ENCODE peak calls at places on chromosome 18, in five cellular contexts. T is breast epithelium, L is small intestine, B is GM12878, F is HCT116. K is an unnamed sample.

GRCh38 chr18:23380817-23381216 is 72.3 kb upstream of the RIOK3 start:
- DNase-seq in T (no peak), L (no peak), B (no peak), F (no peak), K (no peak)

GRCh38 chr18:8526316-8526715 is 82.9 kb upstream of the RAB12 start:
- DNase-seq in T (no peak), L (no peak), B (no peak), F (no peak), K (no peak)

GRCh38 chr18:13035249-13035914 is 44.2 kb downstream of the CEP192 start:
- DNase-seq in T (no peak), L (no peak), B (no peak), F (no peak), K (no peak)

GRCh38 chr18:63683152-63683551 is 19.6 kb upstream of the SERPINB11 start:
- DNase-seq in T (no peak), L (no peak), B (no peak), F (no peak), K (no peak)

GRCh38 chr18:22282311-22283235 is 113.2 kb downstream of the GATA6 start:
- DNase-seq in T (no peak), L (peak; percentile 93), B (no peak), F (peak; percentile 63), K (no peak)

GRCh38 chr18:41577529-41577928 is 377.5 kb upstream of the PIK3C3 start:
- DNase-seq in T (no peak), L (no peak), B (no peak), F (no peak), K (no peak)

GRCh38 chr18:5515007-5515744 is 28.6 kb downstream of the EPB41L3 start:
- DNase-seq in T (no peak), L (peak; percentile 12), B (no peak), F (no peak), K (no peak)

GRCh38 chr18:13280066-13280795 is 61.7 kb downstream of the LDLRAD4 start:
- DNase-seq in T (no peak), L (no peak), B (no peak), F (no peak), K (no peak)

GRCh38 chr18:68072744-68073143 is 556.2 kb upstream of the DSEL start:
- DNase-seq in T (no peak), L (no peak), B (no peak), F (no peak), K (no peak)

GRCh38 chr18:24019641-24020331 is 5.2 kb downstream of the TTC39C start:
- DNase-seq in T (no peak), L (peak; percentile 68), B (peak; percentile 83), F (no peak), K (no peak)

GRCh38 chr18:57832730-57833129 is 29.6 kb upstream of the ATP8B1 start:
- DNase-seq in T (no peak), L (no peak), B (no peak), F (no peak), K (no peak)

GRCh38 chr18:45997689-45998088 is 30.6 kb upstream of the EPG5 start:
- DNase-seq in T (no peak), L (no peak), B (no peak), F (no peak), K (peak; percentile 34)

GRCh38 chr18:51041677-51042076 is 11.7 kb downstream of the SMAD4 start:
- DNase-seq in T (no peak), L (no peak), B (no peak), F (no peak), K (no peak)

GRCh38 chr18:3481696-3482210 is 31.8 kb downstream of the TGIF1 start:
- DNase-seq in T (no peak), L (peak; percentile 44), B (no peak), F (peak; percentile 35), K (no peak)

GRCh38 chr18:5738561-5738960 is 156.8 kb downstream of the TMEM200C start:
- DNase-seq in T (no peak), L (no peak), B (no peak), F (no peak), K (no peak)

GRCh38 chr18:22432672-22433137 is 15.0 kb upstream of the CTAGE1 start:
- DNase-seq in T (peak; percentile 53), L (peak; percentile 99), B (no peak), F (peak; percentile 26), K (no peak)

GRCh38 chr18:681985-682384 is 24.5 kb downstream of the TYMS start:
- DNase-seq in T (no peak), L (peak; percentile 27), B (no peak), F (no peak), K (no peak)

GRCh38 chr18:58768293-58768974 is 96.2 kb upstream of the ZNF532 start:
- DNase-seq in T (peak; percentile 78), L (peak; percentile 68), B (no peak), F (peak; percentile 23), K (no peak)

DNA sequence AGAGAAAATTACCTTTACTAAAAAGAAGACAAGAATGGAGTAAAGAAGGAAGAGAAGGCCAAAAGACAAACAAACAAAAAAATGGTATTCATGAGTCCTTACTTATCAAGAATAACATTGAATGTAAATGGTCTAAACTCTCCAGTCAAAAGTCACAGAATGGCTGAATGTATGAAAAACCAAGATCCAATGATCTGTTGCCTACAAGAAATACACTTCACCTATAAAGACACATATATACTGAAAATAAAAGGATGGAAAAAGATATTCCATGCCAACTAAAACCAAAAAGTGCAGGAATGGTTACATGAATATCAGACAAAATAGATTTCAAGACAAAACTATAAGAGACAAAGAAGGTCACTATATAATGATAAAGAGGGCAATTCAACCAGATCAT is 65.0 kb upstream of the ASXL3 start:
- DNase-seq in T (no peak), L (no peak), B (no peak), F (no peak), K (no peak)
- H3K9me3 ChIP-seq in T (peaks cover 30% of the 10 kb centered on the region), L (no peaks in the 10 kb centered on the region), B (no peaks in the 10 kb centered on the region), F (peaks cover 12% of the 10 kb centered on the region), K (no peaks in the 10 kb centered on the region)

GRCh38 chr18:14948163-14948540 is 200.2 kb downstream of the ANKRD30B start:
- DNase-seq in T (no peak), L (no peak), B (no peak), F (no peak), K (peak; percentile 71)
- H3K9me3 ChIP-seq in T (no peaks in the 10 kb centered on the region), L (no peaks in the 10 kb centered on the region), B (no peaks in the 10 kb centered on the region), F (no peaks in the 10 kb centered on the region), K (no peaks in the 10 kb centered on the region)

GRCh38 chr18:78711971-78712370 is 267.6 kb upstream of the SALL3 start:
- DNase-seq in T (no peak), L (no peak), B (no peak), F (no peak), K (no peak)
- H3K9me3 ChIP-seq in T (peaks cover 26% of the 10 kb centered on the region), L (no peaks in the 10 kb centered on the region), B (no peaks in the 10 kb centered on the region), F (no peaks in the 10 kb centered on the region), K (no peaks in the 10 kb centered on the region)

GRCh38 chr18:79545714-79546113 is 133.9 kb upstream of the CTDP1 start:
- DNase-seq in T (no peak), L (no peak), B (no peak), F (no peak), K (no peak)
- H3K9me3 ChIP-seq in T (no peaks in the 10 kb centered on the region), L (no peaks in the 10 kb centered on the region), B (no peaks in the 10 kb centered on the region), F (no peaks in the 10 kb centered on the region), K (no peaks in the 10 kb centered on the region)

GRCh38 chr18:61772293-61772848 is 120.4 kb downstream of the RNF152 start:
- DNase-seq in T (no peak), L (no peak), B (no peak), F (no peak), K (no peak)

GRCh38 chr18:61770279-61770678 is 122.5 kb downstream of the RNF152 start:
- DNase-seq in T (no peak), L (no peak), B (no peak), F (no peak), K (no peak)

GRCh38 chr18:61771861-61772260 is 120.9 kb downstream of the RNF152 start:
- DNase-seq in T (no peak), L (no peak), B (no peak), F (no peak), K (no peak)

DNA sequence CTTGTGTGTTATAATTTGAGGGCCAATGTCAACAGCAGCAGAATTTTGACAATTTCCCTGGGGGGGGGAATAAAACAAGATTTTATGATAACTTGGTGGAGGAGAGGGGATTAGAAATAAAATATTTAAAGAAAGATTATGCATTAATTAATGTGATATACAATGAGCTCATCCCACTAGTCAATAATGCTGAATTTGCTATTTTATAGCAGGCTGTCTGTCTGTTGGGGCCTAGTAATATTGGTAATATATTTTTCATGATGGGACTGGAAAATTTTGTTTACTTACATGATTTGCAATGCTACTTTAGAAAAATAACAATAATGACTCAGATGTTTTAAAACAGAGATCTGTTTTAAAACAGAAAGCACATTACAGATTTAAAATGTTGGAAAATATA is 118.0 kb downstream of the RNF152 start:
- DNase-seq in T (no peak), L (no peak), B (no peak), F (no peak), K (no peak)
- H3K9me3 ChIP-seq in T (no peaks in the 10 kb centered on the region), L (no peaks in the 10 kb centered on the region), B (peaks cover 1% of the 10 kb centered on the region), F (no peaks in the 10 kb centered on the region), K (no peaks in the 10 kb centered on the region)

GRCh38 chr18:36046898-36047297 is 20.5 kb downstream of the RPRD1A start:
- DNase-seq in T (no peak), L (no peak), B (no peak), F (no peak), K (no peak)
- H3K9me3 ChIP-seq in T (peaks cover 6% of the 10 kb centered on the region), L (no peaks in the 10 kb centered on the region), B (peaks cover 3% of the 10 kb centered on the region), F (peaks cover 3% of the 10 kb centered on the region), K (no peaks in the 10 kb centered on the region)

GRCh38 chr18:54692463-54692862 is 101.4 kb downstream of the DYNAP start:
- DNase-seq in T (no peak), L (no peak), B (no peak), F (no peak), K (no peak)
- H3K9me3 ChIP-seq in T (no peaks in the 10 kb centered on the region), L (no peaks in the 10 kb centered on the region), B (no peaks in the 10 kb centered on the region), F (no peaks in the 10 kb centered on the region), K (no peaks in the 10 kb centered on the region)